ENCODE peak calls at places on chromosomes 6 and 20, in four cellular contexts. G is ovary; K is activated CD4-positive, alpha-beta T cell treated with anti-CD3 and anti-CD28 coated beads, Interleukin-2, amount 50 U/mL, for 1 hour; S is NCI-H1105. A is an unnamed sample.

GRCh38 chr6:125002090-125002741 is 40.0 kb downstream of the RNF217 start:
- DNase-seq in G (no peak), K (no peak), S (no peak), A (no peak)

GRCh38 chr6:73234732-73235131 is 9.4 kb upstream of the KHDC1L start:
- DNase-seq in G (no peak), K (no peak), S (no peak), A (peak; percentile 73)

GRCh38 chr6:113668712-113669408 is 188.3 kb upstream of the MARCKS start:
- DNase-seq in G (no peak), K (no peak), S (no peak), A (no peak)

GRCh38 chr6:160160450-160160849 is 38.8 kb downstream of the SLC22A1 start:
- DNase-seq in G (no peak), K (no peak), S (no peak), A (no peak)

GRCh38 chr6:26141378-26141901 is 54.2 kb downstream of the HFE start:
- DNase-seq in G (no peak), K (no peak), S (no peak), A (no peak)

GRCh38 chr20:56003966-56004365 is 1.4 kb downstream of the CBLN4 start:
- DNase-seq in G (peak; percentile 42), K (no peak), S (no peak), A (no peak)

GRCh38 chr6:153231048-153231635 is 100.1 kb upstream of the RGS17 start:
- DNase-seq in G (peak; percentile 10), K (no peak), S (no peak), A (peak; percentile 28)

GRCh38 chr6:88165877-88166492 is at the start of gene CNR1:
- DNase-seq in G (peak; percentile 49), K (no peak), S (peak; percentile 62), A (peak; percentile 12)

GRCh38 chr20:59920944-59921343 is 12.5 kb downstream of the SYCP2 start:
- DNase-seq in G (no peak), K (no peak), S (no peak), A (no peak)

GRCh38 chr20:10668677-10669368 is 5.0 kb downstream of the JAG1 start:
- DNase-seq in G (no peak), K (no peak), S (no peak), A (no peak)

GRCh38 chr6:5435449-5435848 is 174.1 kb downstream of the FARS2 start:
- DNase-seq in G (no peak), K (no peak), S (no peak), A (no peak)

GRCh38 chr20:31698803-31699718 is 23.6 kb downstream of the BCL2L1 start:
- DNase-seq in G (no peak), K (no peak), S (peak; percentile 17), A (peak; percentile 93)

GRCh38 chr6:142744836-142745235 is 200.1 kb downstream of the HIVEP2 start:
- DNase-seq in G (no peak), K (no peak), S (no peak), A (peak; percentile 65)

GRCh38 chr6:88380083-88380482 is 213.9 kb upstream of the CNR1 start:
- DNase-seq in G (peak; percentile 45), K (no peak), S (no peak), A (peak; percentile 84)

GRCh38 chr6:3798211-3798909 is 46.8 kb upstream of the PXDC1 start:
- DNase-seq in G (no peak), K (no peak), S (peak; percentile 55), A (no peak)

GRCh38 chr20:45300961-45301360 is 5.7 kb upstream of the RBPJL start:
- DNase-seq in G (no peak), K (no peak), S (no peak), A (peak; percentile 30)

GRCh38 chr6:154392561-154392960 is 36.0 kb upstream of the IPCEF1 start:
- DNase-seq in G (no peak), K (no peak), S (no peak), A (no peak)

GRCh38 chr20:53870426-53871199 is 199.8 kb downstream of the BCAS1 start:
- DNase-seq in G (no peak), K (no peak), S (no peak), A (no peak)

GRCh38 chr6:129481706-129482105 is 228.3 kb downstream of the ARHGAP18 start:
- DNase-seq in G (no peak), K (no peak), S (no peak), A (no peak)

GRCh38 chr6:157994126-157994795 is 12.6 kb downstream of the SYNJ2 start:
- DNase-seq in G (no peak), K (no peak), S (no peak), A (no peak)

GRCh38 chr20:33124261-33124660 is 43.7 kb upstream of the BPIFA2 start:
- DNase-seq in G (no peak), K (no peak), S (no peak), A (no peak)

GRCh38 chr20:46089076-46089337 is 755 bp downstream of the NCOA5 start:
- DNase-seq in G (no peak), K (no peak), S (no peak), A (no peak)

GRCh38 chr6:27890351-27891299 is 21.6 kb downstream of the OR2B2 start:
- DNase-seq in G (no peak), K (peak; percentile 63), S (no peak), A (peak; percentile 60)

GRCh38 chr6:33171096-33171888 is 21.0 kb downstream of the COL11A2 start:
- DNase-seq in G (no peak), K (no peak), S (no peak), A (no peak)

GRCh38 chr20:33570743-33571142 is 80.8 kb downstream of the CBFA2T2 start:
- DNase-seq in G (no peak), K (no peak), S (no peak), A (no peak)

GRCh38 chr6:3085074-3085473 is 16.8 kb downstream of the RIPK1 start:
- DNase-seq in G (no peak), K (no peak), S (no peak), A (no peak)

GRCh38 chr20:50265245-50265946 is 74.8 kb downstream of the CEBPB start:
- DNase-seq in G (no peak), K (no peak), S (no peak), A (no peak)

GRCh38 chr6:11011787-11012234 is 32.3 kb downstream of the ELOVL2 start:
- DNase-seq in G (no peak), K (no peak), S (no peak), A (peak; percentile 88)

GRCh38 chr6:168107191-168107940 is 28.4 kb upstream of the FRMD1 start:
- DNase-seq in G (no peak), K (no peak), S (peak; percentile 35), A (no peak)

GRCh38 chr20:58702859-58703648 is 10.5 kb downstream of the NPEPL1 start:
- DNase-seq in G (peak; percentile 7), K (no peak), S (no peak), A (no peak)

GRCh38 chr20:14544688-14545087 is 207.3 kb upstream of the FLRT3 start:
- DNase-seq in G (no peak), K (no peak), S (no peak), A (peak; percentile 2)

GRCh38 chr6:79949235-79949634 is 1.9 kb upstream of the ELOVL4 start:
- DNase-seq in G (no peak), K (peak; percentile 39), S (peak; percentile 84), A (no peak)